ENCODE peak calls at places on chromosome 13, in four cellular contexts. F is neural progenitor cell, Y is keratinocyte, G is Panc1. W is an unnamed sample.

GRCh38 chr13:109569938-109570711 is 216.3 kb downstream of the IRS2 start:
- DNase-seq in Y (no peak), G (no peak), F (no peak), W (no peak)

GRCh38 chr13:27226991-27227390 is 24.4 kb upstream of the RPL21 start:
- DNase-seq in Y (no peak), G (no peak), F (no peak), W (no peak)

GRCh38 chr13:46341112-46341711 is 45.8 kb downstream of the RUBCNL start:
- DNase-seq in F (no peak), Y (no peak), G (no peak), W (no peak)

GRCh38 chr13:73056054-73056962 is 2.5 kb upstream of the KLF5 start:
- DNase-seq in Y (no peak), F (peak), G (no peak), W (no peak)

GRCh38 chr13:26897706-26898550 is 137.3 kb upstream of the GPR12 start:
- DNase-seq in F (no peak), Y (no peak), G (no peak), W (no peak)

GRCh38 chr13:108895220-108895704 is 265.9 kb downstream of the MYO16 start:
- DNase-seq in F (peak), G (no peak), Y (no peak), W (no peak)

GRCh38 chr13:73168226-73168992 is 109.6 kb downstream of the KLF5 start:
- DNase-seq in F (no peak), Y (peak), G (no peak), W (no peak)

GRCh38 chr13:99384468-99384867 is 77.3 kb upstream of the GPR183 start:
- DNase-seq in F (no peak), G (no peak), Y (no peak), W (no peak)

GRCh38 chr13:26220575-26220974 is 1.5 kb downstream of the RNF6 start:
- DNase-seq in Y (peak), F (no peak), G (peak), W (no peak)

GRCh38 chr13:34506796-34507195 is 435.3 kb upstream of the NBEA start:
- DNase-seq in F (peak), Y (no peak), G (no peak), W (no peak)

GRCh38 chr13:77062097-77062496 is 35.1 kb upstream of the FBXL3 start:
- DNase-seq in F (no peak), G (no peak), Y (no peak), W (no peak)

GRCh38 chr13:89930861-89931260 is 1416.6 kb upstream of the MIR17HG start:
- DNase-seq in F (no peak), Y (no peak), G (no peak), W (no peak)

GRCh38 chr13:90800082-90800746 is 547.3 kb upstream of the MIR17HG start:
- DNase-seq in Y (no peak), F (no peak), G (no peak), W (no peak)

GRCh38 chr13:73411067-73411809 is 352.4 kb downstream of the KLF5 start:
- DNase-seq in G (no peak), F (no peak), Y (no peak), W (no peak)

GRCh38 chr13:85286081-85286480 is 513.1 kb downstream of the SLITRK6 start:
- DNase-seq in G (no peak), F (no peak), Y (no peak), W (no peak)

GRCh38 chr13:88726075-88726474 is 1054.9 kb downstream of the SLITRK5 start:
- DNase-seq in F (no peak), G (no peak), Y (no peak), W (peak)

GRCh38 chr13:37616131-37616530 is 17.6 kb upstream of the POSTN start:
- DNase-seq in F (no peak), Y (no peak), G (no peak), W (no peak)

GRCh38 chr13:104105418-104106355 is 1039.5 kb upstream of the SLC10A2 start:
- DNase-seq in G (no peak), F (no peak), Y (no peak), W (no peak)

GRCh38 chr13:38743499-38743898 is 56.6 kb downstream of the FREM2 start:
- DNase-seq in G (no peak), F (peak), Y (no peak), W (no peak)

GRCh38 chr13:37173214-37173613 is 67.8 kb upstream of the CSNK1A1L start:
- DNase-seq in Y (no peak), G (no peak), F (no peak), W (no peak)

GRCh38 chr13:64158910-64159309 is 2743.3 kb upstream of the PCDH20 start:
- DNase-seq in Y (no peak), F (no peak), G (no peak), W (no peak)

GRCh38 chr13:81395368-81395767 is 1054.4 kb upstream of the SPRY2 start:
- DNase-seq in F (peak), Y (no peak), G (no peak), W (no peak)

GRCh38 chr13:65932587-65933239 is 1297.4 kb downstream of the PCDH9 start:
- DNase-seq in G (no peak), F (no peak), Y (no peak), W (no peak)

GRCh38 chr13:110116072-110116487 is 190.9 kb downstream of the COL4A1 start:
- DNase-seq in F (peak), G (no peak), Y (no peak), W (no peak)

GRCh38 chr13:32150239-32150638 is 118.7 kb downstream of the FRY start:
- DNase-seq in F (no peak), Y (no peak), G (no peak), W (no peak)

GRCh38 chr13:42355841-42356575 is 84.1 kb downstream of the AKAP11 start:
- DNase-seq in Y (no peak), G (no peak), F (no peak), W (no peak)

GRCh38 chr13:36131215-36131930 is at the start of gene DCLK1:
- DNase-seq in Y (no peak), G (no peak), F (peak), W (peak)

GRCh38 chr13:93066187-93066586 is 160.4 kb upstream of the GPC6 start:
- DNase-seq in G (no peak), Y (no peak), F (no peak), W (no peak)

GRCh38 chr13:60267498-60268202 is 103.9 kb upstream of the DIAPH3 start:
- DNase-seq in Y (no peak), G (no peak), F (peak), W (no peak)

GRCh38 chr13:46369506-46370268 is 17.4 kb downstream of the RUBCNL start:
- DNase-seq in Y (no peak), G (no peak), F (no peak), W (no peak)

GRCh38 chr13:101552286-101552685 is 99.8 kb downstream of the ITGBL1 start:
- DNase-seq in Y (no peak), G (no peak), F (no peak), W (no peak)

GRCh38 chr13:36163809-36164308 is 32.7 kb upstream of the DCLK1 start:
- DNase-seq in G (no peak), F (no peak), Y (no peak), W (no peak)

GRCh38 chr13:46721054-46721453 is 75.9 kb downstream of the ESD start:
- DNase-seq in G (no peak), Y (no peak), F (peak), W (no peak)

GRCh38 chr13:39282400-39282972 is 244.2 kb downstream of the NHLRC3 start:
- DNase-seq in F (no peak), G (no peak), Y (no peak), W (no peak)

GRCh38 chr13:32745509-32745908 is 159.3 kb downstream of the PDS5B start:
- DNase-seq in G (no peak), F (peak), Y (no peak), W (no peak)

GRCh38 chr13:94234766-94235165 is 244.7 kb downstream of the DCT start:
- DNase-seq in G (no peak), F (no peak), Y (no peak), W (no peak)

GRCh38 chr13:46893820-46894533 is 2.9 kb downstream of the HTR2A start:
- DNase-seq in Y (no peak), F (peak), G (no peak), W (no peak)

GRCh38 chr13:82747331-82747730 is 1134.9 kb downstream of the SLITRK1 start:
- DNase-seq in G (no peak), F (peak), Y (no peak), W (no peak)

DNA sequence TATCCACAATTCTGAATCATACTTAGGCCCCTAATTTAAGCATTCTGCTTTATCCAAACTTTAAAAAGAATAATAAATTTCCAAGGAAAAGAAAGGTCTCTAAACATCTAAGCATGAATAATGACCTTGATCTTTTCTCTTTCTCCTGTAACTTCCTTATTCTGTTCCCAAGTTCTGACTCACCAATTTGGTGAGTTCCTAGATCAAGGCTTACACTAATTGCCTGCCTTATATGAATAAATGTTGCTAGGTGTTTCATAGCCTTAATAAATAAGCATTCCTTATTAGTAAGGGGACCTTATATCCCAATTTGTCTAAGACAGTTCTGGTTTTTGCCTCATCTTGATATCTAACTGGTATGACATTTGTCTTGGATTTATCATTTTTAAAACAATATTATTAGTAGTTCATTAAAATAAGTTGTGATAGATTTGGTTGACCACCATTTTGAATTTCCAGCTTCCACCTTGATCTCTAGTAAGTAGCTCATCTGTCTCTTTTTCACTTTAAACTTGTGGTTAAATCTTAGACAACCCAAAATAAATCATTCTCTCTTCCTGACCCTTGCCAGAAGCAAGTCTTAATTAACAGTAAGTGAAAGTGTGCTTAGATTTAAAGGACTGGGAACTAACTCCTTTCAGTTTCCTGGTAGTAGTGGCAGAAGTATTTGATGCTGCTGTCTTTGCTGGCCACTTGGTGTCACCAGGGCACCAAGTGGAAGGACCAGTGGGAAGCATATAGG is 121.2 kb upstream of the MLNR start:
- DNase-seq in Y (no peak), G (no peak), F (peak), W (no peak)
- TF ChIP-seq CTCF in Y (no peak), G (peak), F (peak), W (peak)

GRCh38 chr13:24625870-24626419 is 54.3 kb upstream of the ATP12A start:
- DNase-seq in F (no peak), G (no peak), Y (no peak), W (no peak)
- TF ChIP-seq CTCF in F (no peak), G (no peak), Y (no peak), W (no peak)

DNA sequence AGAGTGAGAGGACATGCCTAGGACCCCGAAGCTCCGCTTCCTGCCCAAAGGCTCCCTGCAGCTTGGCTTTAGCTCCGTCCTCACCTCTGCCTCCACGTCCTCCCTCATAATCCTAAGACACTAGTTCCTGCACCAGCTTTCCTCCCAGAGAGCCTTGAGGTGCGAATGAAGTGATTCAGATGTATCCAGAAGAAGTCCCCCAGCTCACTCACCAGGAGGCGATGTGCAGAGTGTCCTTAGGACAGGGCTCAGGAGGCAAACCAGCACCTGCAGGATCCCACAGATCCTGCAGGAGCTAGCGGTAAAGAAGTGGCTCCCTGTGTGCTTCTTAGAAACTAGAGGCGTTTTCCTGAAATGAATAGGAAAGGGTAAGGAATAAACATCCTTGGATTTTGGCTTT is 109.7 kb downstream of the HSPH1 start:
- DNase-seq in F (peak), Y (no peak), G (no peak), W (no peak)
- TF ChIP-seq CTCF in F (no peak), Y (no peak), G (no peak), W (peak)

DNA sequence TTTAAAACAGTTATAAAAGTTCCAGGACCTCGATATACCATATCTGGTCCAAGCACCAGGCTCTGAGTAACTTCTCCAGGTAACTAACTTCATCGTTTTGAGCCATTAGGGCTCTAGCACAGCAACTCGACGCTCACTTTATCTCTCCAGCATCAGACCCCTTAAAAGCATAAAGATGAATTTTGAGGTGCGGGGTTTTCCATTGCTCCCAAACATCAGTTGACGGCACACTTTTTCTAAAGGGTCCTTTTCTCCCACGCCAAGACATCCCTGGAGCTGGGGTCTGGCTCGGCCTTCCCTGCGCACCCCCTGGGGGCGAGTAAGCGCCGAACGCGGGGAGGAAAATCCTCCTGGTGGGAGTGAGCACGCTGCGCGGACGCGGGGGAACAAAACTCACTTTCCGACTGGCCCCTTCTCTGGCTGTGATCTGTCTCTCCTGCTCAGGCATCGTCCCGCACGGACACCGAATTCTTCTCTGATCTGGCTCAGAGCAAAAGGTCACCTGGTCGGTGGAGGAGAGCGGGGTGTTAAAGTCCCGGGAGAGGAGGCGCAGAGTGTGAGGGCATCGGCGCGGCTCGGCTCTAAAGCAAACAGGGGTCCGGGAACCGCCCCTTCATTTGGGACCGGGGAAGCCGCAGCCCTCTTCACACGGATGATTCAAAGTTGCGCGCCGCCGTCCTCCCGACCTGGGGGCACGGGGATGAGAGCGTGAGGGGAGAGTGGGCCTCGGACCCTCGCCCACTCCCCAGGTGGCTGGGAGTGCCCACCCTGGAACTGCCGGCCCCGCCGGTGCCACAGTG is at the start of gene ATP7B:
- DNase-seq in F (peak), Y (no peak), G (no peak), W (no peak)
- TF ChIP-seq CTCF in F (peak), Y (no peak), G (no peak), W (peak)

GRCh38 chr13:29830000-29830399 is 20.4 kb downstream of the UBL3 start:
- DNase-seq in G (no peak), Y (no peak), F (no peak), W (no peak)

GRCh38 chr13:29832899-29833298 is 17.5 kb downstream of the UBL3 start:
- DNase-seq in G (no peak), Y (no peak), F (no peak), W (no peak)

GRCh38 chr13:29840585-29840984 is 9.8 kb downstream of the UBL3 start:
- DNase-seq in F (no peak), Y (no peak), G (no peak), W (no peak)

GRCh38 chr13:29835280-29836061 is 14.9 kb downstream of the UBL3 start:
- DNase-seq in F (no peak), Y (no peak), G (no peak), W (no peak)
- TF ChIP-seq CTCF in F (no peak), Y (no peak), G (no peak), W (no peak)